ENCODE peak calls at places on chromosome 6, in six cellular contexts. One of them, this sample, is unnamed.

GRCh38 chr6:37239950-37240713 is 17.4 kb upstream of the TBC1D22B start:
- DNase-seq in mesenchymal stem cell: peak; percentile 99
- DNase-seq in neuronal stem cell: no peak
- DNase-seq in IMR-90: peak; percentile 99
- DNase-seq in mesendoderm: no peak
- DNase-seq in H1: no peak
- DNase-seq in this sample: no peak

GRCh38 chr6:128259735-128260685 is 260.4 kb downstream of the PTPRK start:
- DNase-seq in H1: no peak
- DNase-seq in mesenchymal stem cell: no peak
- DNase-seq in mesendoderm: no peak
- DNase-seq in neuronal stem cell: no peak
- DNase-seq in IMR-90: no peak
- DNase-seq in this sample: no peak

GRCh38 chr6:148835920-148836441 is 89.2 kb downstream of the UST start:
- DNase-seq in neuronal stem cell: no peak
- DNase-seq in IMR-90: peak; percentile 96
- DNase-seq in H1: no peak
- DNase-seq in mesenchymal stem cell: no peak
- DNase-seq in mesendoderm: no peak
- DNase-seq in this sample: no peak

GRCh38 chr6:149990672-149991402 is 27.1 kb downstream of the ULBP1 start:
- DNase-seq in mesenchymal stem cell: peak; percentile 19
- DNase-seq in IMR-90: no peak
- DNase-seq in mesendoderm: peak; percentile 57
- DNase-seq in H1: peak; percentile 70
- DNase-seq in neuronal stem cell: no peak
- DNase-seq in this sample: no peak

GRCh38 chr6:63572733-63573139 is 456 bp downstream of the LOC128125822 start:
- DNase-seq in neuronal stem cell: no peak
- DNase-seq in mesendoderm: no peak
- DNase-seq in H1: peak; percentile 53
- DNase-seq in IMR-90: no peak
- DNase-seq in mesenchymal stem cell: no peak
- DNase-seq in this sample: no peak

GRCh38 chr6:128500017-128500416 is 20.4 kb downstream of the PTPRK start:
- DNase-seq in neuronal stem cell: no peak
- DNase-seq in mesenchymal stem cell: no peak
- DNase-seq in IMR-90: peak; percentile 24
- DNase-seq in mesendoderm: no peak
- DNase-seq in H1: no peak
- DNase-seq in this sample: no peak

GRCh38 chr6:62283828-62284411 is 2.1 kb downstream of the KHDRBS2 start:
- DNase-seq in IMR-90: peak; percentile 0
- DNase-seq in mesendoderm: peak; percentile 61
- DNase-seq in neuronal stem cell: peak; percentile 50
- DNase-seq in H1: no peak
- DNase-seq in mesenchymal stem cell: peak; percentile 43
- DNase-seq in this sample: no peak

GRCh38 chr6:37651991-37652390 is 45.7 kb downstream of the MDGA1 start:
- DNase-seq in IMR-90: no peak
- DNase-seq in H1: no peak
- DNase-seq in mesenchymal stem cell: no peak
- DNase-seq in mesendoderm: no peak
- DNase-seq in neuronal stem cell: no peak
- DNase-seq in this sample: no peak

GRCh38 chr6:137536104-137536773 is 42.0 kb upstream of the OLIG3 start:
- DNase-seq in neuronal stem cell: no peak
- DNase-seq in mesendoderm: no peak
- DNase-seq in mesenchymal stem cell: no peak
- DNase-seq in H1: no peak
- DNase-seq in IMR-90: no peak
- DNase-seq in this sample: no peak

DNA sequence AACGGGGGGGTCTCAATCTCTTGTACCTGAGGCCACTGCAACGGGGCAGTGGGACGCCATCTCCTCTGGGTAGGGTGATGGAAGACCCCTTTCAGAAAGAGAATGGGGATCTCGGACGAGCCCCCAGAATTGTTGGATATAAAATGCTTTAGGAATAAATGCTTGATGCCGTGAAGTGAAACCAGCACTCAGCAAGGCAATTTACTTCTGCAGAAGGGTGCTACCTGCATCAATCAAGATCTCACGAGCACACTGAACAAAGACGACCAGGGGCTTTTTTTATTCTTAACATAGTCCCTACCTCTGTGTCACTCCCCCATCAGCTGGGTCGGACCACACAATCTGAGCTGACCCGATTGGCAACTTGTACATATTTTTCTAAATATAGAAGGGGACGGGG is 203.6 kb upstream of the TBX18 start:
- DNase-seq in H1: no peak
- DNase-seq in mesendoderm: peak; percentile 31
- DNase-seq in neuronal stem cell: no peak
- DNase-seq in IMR-90: no peak
- DNase-seq in mesenchymal stem cell: no peak
- DNase-seq in this sample: no peak
- H3K27ac ChIP-seq in H1: no peak overlapping the region
- H3K27ac ChIP-seq in mesendoderm: no peak overlapping the region
- H3K27ac ChIP-seq in neuronal stem cell: no peak overlapping the region
- H3K27ac ChIP-seq in IMR-90: no peak overlapping the region
- H3K27ac ChIP-seq in mesenchymal stem cell: no peak overlapping the region
- H3K27ac ChIP-seq in this sample: no peak overlapping the region

DNA sequence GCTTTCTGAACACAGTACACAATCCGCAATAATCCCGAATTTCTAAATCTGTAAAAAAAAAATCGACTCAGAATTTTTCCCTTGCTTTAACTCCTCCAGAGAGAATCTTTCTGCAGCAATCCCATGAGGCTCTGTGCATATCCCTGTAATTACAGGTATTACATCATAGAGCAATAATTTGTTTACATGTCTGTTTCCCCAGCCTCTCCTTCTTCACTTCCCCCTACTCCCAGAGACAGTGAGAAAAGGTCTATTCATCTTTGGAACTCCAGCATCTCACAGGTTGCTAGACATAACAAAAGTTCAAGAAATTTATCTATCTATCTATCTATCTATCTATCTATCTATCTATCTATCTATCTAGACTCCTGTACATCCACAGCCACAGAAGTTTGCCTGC is 26.0 kb downstream of the KLHL31 start:
- DNase-seq in neuronal stem cell: no peak
- DNase-seq in H1: no peak
- DNase-seq in mesenchymal stem cell: no peak
- DNase-seq in IMR-90: no peak
- DNase-seq in mesendoderm: no peak
- DNase-seq in this sample: no peak
- H2BK15ac ChIP-seq in neuronal stem cell: no peak overlapping the region
- H2BK15ac ChIP-seq in H1: no peak overlapping the region
- H2BK15ac ChIP-seq in mesenchymal stem cell: no peak overlapping the region
- H2BK15ac ChIP-seq in IMR-90: no peak overlapping the region
- H2BK15ac ChIP-seq in mesendoderm: no peak overlapping the region
- H2BK15ac ChIP-seq in this sample: no peak overlapping the region

DNA sequence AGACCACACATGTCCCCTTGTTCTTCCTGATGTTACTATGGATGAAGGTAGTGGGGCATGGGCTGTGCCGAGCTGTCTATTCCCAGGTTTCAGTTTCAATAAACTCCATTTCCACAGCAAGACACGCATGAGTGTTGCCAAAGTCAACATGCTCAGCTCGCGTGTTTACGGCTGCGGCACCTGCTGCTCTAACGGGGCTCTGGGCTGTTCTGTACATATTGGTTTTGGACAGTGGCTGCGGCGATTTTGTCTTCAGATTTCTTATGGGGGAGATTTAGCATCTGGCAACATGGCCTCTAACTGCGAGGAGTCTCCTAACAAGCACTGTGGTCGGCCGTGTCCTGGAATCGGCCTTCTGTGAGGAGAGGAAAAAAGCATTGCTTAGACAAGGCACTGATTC is 58.6 kb downstream of the TMEM242 start:
- DNase-seq in mesendoderm: no peak
- DNase-seq in neuronal stem cell: no peak
- DNase-seq in H1: no peak
- DNase-seq in mesenchymal stem cell: no peak
- DNase-seq in IMR-90: no peak
- DNase-seq in this sample: no peak
- H3K4me2 ChIP-seq in mesendoderm: no peak overlapping the region
- H3K4me2 ChIP-seq in neuronal stem cell: no peak overlapping the region
- H3K4me2 ChIP-seq in H1: no peak overlapping the region
- H3K4me2 ChIP-seq in mesenchymal stem cell: no peak overlapping the region
- H3K4me2 ChIP-seq in IMR-90: no peak overlapping the region
- H3K4me2 ChIP-seq in this sample: no peak overlapping the region

GRCh38 chr6:112636650-112637260 is 289.6 kb downstream of the RFPL4B start:
- DNase-seq in mesendoderm: no peak
- DNase-seq in mesenchymal stem cell: peak; percentile 65
- DNase-seq in neuronal stem cell: no peak
- DNase-seq in H1: no peak
- DNase-seq in IMR-90: peak; percentile 83
- DNase-seq in this sample: no peak
- H3K27ac ChIP-seq in mesendoderm: no peak overlapping the region
- H3K27ac ChIP-seq in mesenchymal stem cell: peak overlapping the region; percentile 38
- H3K27ac ChIP-seq in neuronal stem cell: no peak overlapping the region
- H3K27ac ChIP-seq in H1: no peak overlapping the region
- H3K27ac ChIP-seq in IMR-90: no peak overlapping the region
- H3K27ac ChIP-seq in this sample: no peak overlapping the region

GRCh38 chr6:157004530-157004929 is 227.4 kb downstream of the ARID1B start:
- DNase-seq in neuronal stem cell: no peak
- DNase-seq in IMR-90: no peak
- DNase-seq in H1: no peak
- DNase-seq in mesenchymal stem cell: no peak
- DNase-seq in mesendoderm: no peak
- DNase-seq in this sample: no peak

GRCh38 chr6:157008568-157008967 is 231.4 kb downstream of the ARID1B start:
- DNase-seq in neuronal stem cell: no peak
- DNase-seq in H1: no peak
- DNase-seq in mesendoderm: no peak
- DNase-seq in mesenchymal stem cell: no peak
- DNase-seq in IMR-90: no peak
- DNase-seq in this sample: no peak

GRCh38 chr6:157002795-157003194 is 225.6 kb downstream of the ARID1B start:
- DNase-seq in mesenchymal stem cell: no peak
- DNase-seq in neuronal stem cell: no peak
- DNase-seq in mesendoderm: peak; percentile 46
- DNase-seq in H1: no peak
- DNase-seq in IMR-90: no peak
- DNase-seq in this sample: no peak

GRCh38 chr6:157001716-157002115 is 224.5 kb downstream of the ARID1B start:
- DNase-seq in IMR-90: no peak
- DNase-seq in mesendoderm: no peak
- DNase-seq in mesenchymal stem cell: no peak
- DNase-seq in H1: no peak
- DNase-seq in neuronal stem cell: no peak
- DNase-seq in this sample: no peak

GRCh38 chr6:157005940-157006339 is 228.8 kb downstream of the ARID1B start:
- DNase-seq in H1: no peak
- DNase-seq in neuronal stem cell: no peak
- DNase-seq in mesendoderm: peak; percentile 78
- DNase-seq in mesenchymal stem cell: no peak
- DNase-seq in IMR-90: no peak
- DNase-seq in this sample: no peak
- H2BK15ac ChIP-seq in H1: no peak overlapping the region
- H2BK15ac ChIP-seq in neuronal stem cell: no peak overlapping the region
- H2BK15ac ChIP-seq in mesendoderm: no peak overlapping the region
- H2BK15ac ChIP-seq in mesenchymal stem cell: no peak overlapping the region
- H2BK15ac ChIP-seq in IMR-90: no peak overlapping the region
- H2BK15ac ChIP-seq in this sample: no peak overlapping the region

GRCh38 chr6:16505711-16506362 is 255.4 kb downstream of the ATXN1 start:
- DNase-seq in H1: no peak
- DNase-seq in neuronal stem cell: no peak
- DNase-seq in mesendoderm: no peak
- DNase-seq in IMR-90: peak; percentile 78
- DNase-seq in mesenchymal stem cell: peak; percentile 33
- DNase-seq in this sample: no peak
- H3K4me2 ChIP-seq in H1: no peak overlapping the region
- H3K4me2 ChIP-seq in neuronal stem cell: no peak overlapping the region
- H3K4me2 ChIP-seq in mesendoderm: no peak overlapping the region
- H3K4me2 ChIP-seq in IMR-90: no peak overlapping the region
- H3K4me2 ChIP-seq in mesenchymal stem cell: no peak overlapping the region
- H3K4me2 ChIP-seq in this sample: no peak overlapping the region